ENCODE peak calls at places on chromosomes 16 and 17, in eight cellular contexts. Y is NCI-H1092 treated with DMSO at 0.1 percent for 48 hours, Z is hippocampal formation, U is germinal center, D is tibial artery, V is AG04450, O is NCI-H446, N is MV-4-11. X is an unnamed sample.

GRCh38 chr17:74936470-74936799 is 737 bp downstream of the OTOP3 start:
- DNase-seq in Y (no peak), Z (no peak), U (no peak), D (no peak), V (no peak), O (no peak), N (no peak), X (no peak)

GRCh38 chr17:376936-377863 is 24.6 kb upstream of the RPH3AL start:
- DNase-seq in Y (no peak), Z (no peak), U (no peak), D (peak), V (no peak), O (no peak), N (peak), X (no peak)

GRCh38 chr17:63984206-63984605 is 11.5 kb upstream of the SCN4A start:
- DNase-seq in Y (no peak), Z (peak), U (no peak), D (no peak), V (no peak), O (no peak), N (peak), X (no peak)

GRCh38 chr16:75198135-75198600 is 8.8 kb downstream of the CTRB2 start:
- DNase-seq in Y (no peak), Z (no peak), U (no peak), D (peak), V (peak), O (no peak), N (no peak), X (no peak)

GRCh38 chr17:41308918-41309359 is at the start of gene KRTAP16-1:
- DNase-seq in Y (no peak), Z (no peak), U (no peak), D (no peak), V (no peak), O (no peak), N (no peak), X (no peak)

GRCh38 chr16:80058236-80058635 is 457.7 kb upstream of the MAF start:
- DNase-seq in Y (no peak), Z (no peak), U (no peak), D (peak), V (no peak), O (no peak), N (no peak), X (peak)

GRCh38 chr16:57720142-57720575 is 15.4 kb upstream of the KATNB1 start:
- DNase-seq in Y (peak), Z (no peak), U (no peak), D (no peak), V (peak), O (no peak), N (peak), X (no peak)

GRCh38 chr16:54928016-54928356 is 2.7 kb upstream of the IRX5 start:
- DNase-seq in Y (no peak), Z (peak), U (no peak), D (no peak), V (no peak), O (no peak), N (peak), X (no peak)

GRCh38 chr17:73343168-73343634 is 31.4 kb upstream of the CDC42EP4 start:
- DNase-seq in Y (peak), Z (peak), U (no peak), D (peak), V (peak), O (no peak), N (no peak), X (peak)

GRCh38 chr16:318628-319027 is 33.9 kb downstream of the AXIN1 start:
- DNase-seq in Y (no peak), Z (no peak), U (no peak), D (no peak), V (no peak), O (no peak), N (no peak), X (no peak)

GRCh38 chr17:77318021-77318420 is 177.3 kb downstream of the SEC14L1 start:
- DNase-seq in Y (no peak), Z (no peak), U (no peak), D (peak), V (no peak), O (no peak), N (no peak), X (no peak)

GRCh38 chr16:7055443-7055842 is 277.2 kb upstream of the RBFOX1 start:
- DNase-seq in Y (no peak), Z (no peak), U (no peak), D (no peak), V (no peak), O (no peak), N (no peak), X (no peak)

GRCh38 chr16:4346205-4346781 is 4.8 kb downstream of the PAM16 start:
- DNase-seq in Y (no peak), Z (no peak), U (no peak), D (no peak), V (no peak), O (no peak), N (no peak), X (no peak)

GRCh38 chr16:27253526-27253930 is 15.0 kb downstream of the NSMCE1 start:
- DNase-seq in Y (no peak), Z (no peak), U (no peak), D (no peak), V (peak), O (no peak), N (peak), X (no peak)

GRCh38 chr17:7220593-7221280 is 999 bp downstream of the ACADVL start:
- DNase-seq in Y (peak), Z (no peak), U (peak), D (no peak), V (no peak), O (no peak), N (peak), X (no peak)

GRCh38 chr16:53817117-53817516 is 113.2 kb downstream of the FTO start:
- DNase-seq in Y (no peak), Z (no peak), U (no peak), D (no peak), V (peak), O (no peak), N (no peak), X (no peak)

GRCh38 chr16:8866118-8866883 is 2.5 kb downstream of the CARHSP1 start:
- DNase-seq in Y (peak), Z (peak), U (no peak), D (no peak), V (no peak), O (no peak), N (no peak), X (peak)

GRCh38 chr16:50669741-50670140 is 11.4 kb downstream of the SNX20 start:
- DNase-seq in Y (no peak), Z (no peak), U (no peak), D (no peak), V (no peak), O (no peak), N (no peak), X (no peak)

GRCh38 chr17:66661411-66661843 is 173.5 kb upstream of the CACNG5 start:
- DNase-seq in Y (no peak), Z (no peak), U (no peak), D (no peak), V (no peak), O (no peak), N (peak), X (no peak)

GRCh38 chr16:30910427-30911029 is 12.8 kb upstream of the FBXL19 start:
- DNase-seq in Y (no peak), Z (no peak), U (no peak), D (no peak), V (no peak), O (no peak), N (no peak), X (no peak)

GRCh38 chr17:78921437-78921971 is 3.7 kb downstream of the TIMP2 start:
- DNase-seq in Y (no peak), Z (peak), U (no peak), D (peak), V (no peak), O (peak), N (no peak), X (no peak)

GRCh38 chr16:57422026-57422944 is 17.7 kb downstream of the CCL17 start:
- DNase-seq in Y (peak), Z (no peak), U (no peak), D (peak), V (peak), O (no peak), N (peak), X (peak)

GRCh38 chr16:70589998-70590471 is 56.3 kb upstream of the IL34 start:
- DNase-seq in Y (no peak), Z (no peak), U (no peak), D (no peak), V (no peak), O (no peak), N (no peak), X (peak)

GRCh38 chr17:55726440-55726839 is 3.8 kb upstream of the TMEM100 start:
- DNase-seq in Y (peak), Z (no peak), U (no peak), D (peak), V (peak), O (peak), N (no peak), X (peak)

GRCh38 chr16:11780988-11781680 is 15.9 kb downstream of the ZC3H7A start:
- DNase-seq in Y (no peak), Z (no peak), U (no peak), D (no peak), V (no peak), O (no peak), N (no peak), X (no peak)

GRCh38 chr17:78591263-78591671 is 14.1 kb upstream of the DNAH17 start:
- DNase-seq in Y (no peak), Z (no peak), U (no peak), D (no peak), V (no peak), O (no peak), N (no peak), X (no peak)

GRCh38 chr16:3266873-3267537 is 10.6 kb upstream of the MEFV start:
- DNase-seq in Y (peak), Z (peak), U (peak), D (no peak), V (no peak), O (peak), N (peak), X (no peak)

GRCh38 chr17:82003411-82004381 is 19.0 kb downstream of the CENPX start:
- DNase-seq in Y (no peak), Z (no peak), U (no peak), D (peak), V (peak), O (no peak), N (no peak), X (peak)

GRCh38 chr17:39533891-39534290 is 72.6 kb downstream of the CDK12 start:
- DNase-seq in Y (no peak), Z (no peak), U (no peak), D (no peak), V (no peak), O (no peak), N (no peak), X (no peak)

GRCh38 chr17:47652570-47652969 is 2.9 kb downstream of the KPNB1 start:
- DNase-seq in Y (no peak), Z (no peak), U (no peak), D (no peak), V (no peak), O (no peak), N (no peak), X (no peak)

GRCh38 chr16:1871974-1872635 is at the start of gene MEIOB:
- DNase-seq in Y (peak), Z (no peak), U (peak), D (no peak), V (no peak), O (no peak), N (peak), X (no peak)

GRCh38 chr16:3938843-3939624 is 58.5 kb upstream of the CREBBP start:
- DNase-seq in Y (peak), Z (no peak), U (peak), D (peak), V (peak), O (no peak), N (no peak), X (peak)